ENCODE peak calls at places on chromosome 10, in ten cellular contexts. J, G, A, N, I, M, E, H, S and D are unnamed samples.

GRCh38 chr10:63692205-63692896 is 171.2 kb downstream of the REEP3 start:
- DNase-seq in J (no peak), G (no peak), A (no peak), N (no peak), I (no peak), M (no peak), E (no peak), H (no peak), S (no peak), D (no peak)

GRCh38 chr10:117442944-117443676 is 67.9 kb upstream of the PDZD8 start:
- DNase-seq in J (peak; percentile 95), G (peak; percentile 97), A (peak; percentile 78), N (peak; percentile 81), I (peak; percentile 85), M (peak; percentile 69), E (peak; percentile 71), H (peak; percentile 79), S (peak; percentile 46), D (peak; percentile 96)

GRCh38 chr10:69088801-69089501 is 1.0 kb downstream of the SRGN start:
- DNase-seq in J (no peak), G (no peak), A (no peak), N (no peak), I (no peak), M (no peak), E (peak; percentile 79), H (no peak), S (no peak), D (no peak)

GRCh38 chr10:13450078-13450477 is 78.7 kb downstream of the BEND7 start:
- DNase-seq in J (no peak), G (no peak), A (no peak), N (no peak), I (no peak), M (no peak), E (no peak), H (no peak), S (no peak), D (no peak)

GRCh38 chr10:69572159-69573055 is 815 bp downstream of the NEUROG3 start:
- DNase-seq in J (no peak), G (no peak), A (no peak), N (no peak), I (no peak), M (no peak), E (no peak), H (no peak), S (peak; percentile 82), D (no peak)

GRCh38 chr10:1156616-1156886 is 100.4 kb downstream of the WDR37 start:
- DNase-seq in J (no peak), G (peak; percentile 18), A (peak; percentile 11), N (no peak), I (no peak), M (no peak), E (no peak), H (no peak), S (no peak), D (no peak)

GRCh38 chr10:82278401-82279182 is 403.6 kb downstream of the NRG3 start:
- DNase-seq in J (no peak), G (no peak), A (no peak), N (no peak), I (peak; percentile 9), M (no peak), E (no peak), H (no peak), S (no peak), D (no peak)

GRCh38 chr10:124741922-124742417 is 2.2 kb downstream of the FAM53B start:
- DNase-seq in J (no peak), G (peak; percentile 73), A (no peak), N (no peak), I (peak; percentile 19), M (no peak), E (no peak), H (no peak), S (no peak), D (peak; percentile 88)

GRCh38 chr10:94545277-94546057 is at the start of gene HELLS:
- DNase-seq in J (peak; percentile 86), G (peak; percentile 87), A (peak; percentile 84), N (peak; percentile 88), I (peak; percentile 84), M (peak; percentile 78), E (peak; percentile 88), H (peak; percentile 86), S (peak; percentile 91), D (no peak)

GRCh38 chr10:71972746-71973695 is 8.8 kb downstream of the CHST3 start:
- DNase-seq in J (no peak), G (no peak), A (no peak), N (no peak), I (no peak), M (peak; percentile 19), E (no peak), H (no peak), S (no peak), D (no peak)

GRCh38 chr10:71973777-71974488 is 9.7 kb downstream of the CHST3 start:
- DNase-seq in J (no peak), G (no peak), A (no peak), N (no peak), I (no peak), M (peak; percentile 15), E (no peak), H (no peak), S (no peak), D (no peak)

GRCh38 chr10:71974489-71975011 is 10.4 kb downstream of the CHST3 start:
- DNase-seq in J (no peak), G (peak; percentile 74), A (no peak), N (no peak), I (no peak), M (peak; percentile 60), E (no peak), H (no peak), S (peak; percentile 34), D (no peak)

GRCh38 chr10:71975891-71976725 is 11.9 kb downstream of the CHST3 start:
- DNase-seq in J (no peak), G (peak; percentile 86), A (peak; percentile 60), N (no peak), I (peak; percentile 45), M (peak; percentile 88), E (no peak), H (peak; percentile 67), S (no peak), D (no peak)

GRCh38 chr10:71975087-71975890 is 11.1 kb downstream of the CHST3 start:
- DNase-seq in J (no peak), G (peak; percentile 86), A (peak; percentile 83), N (peak; percentile 66), I (peak; percentile 55), M (peak; percentile 86), E (no peak), H (no peak), S (peak; percentile 52), D (no peak)
- H3K27ac ChIP-seq in J (peak overlapping the region; percentile 84), G (peak overlapping the region; percentile 84), A (peak overlapping the region; percentile 82), N (peak overlapping the region; percentile 34), I (peak overlapping the region; percentile 83), M (peak overlapping the region; percentile 92), E (no peak overlapping the region), H (peak overlapping the region; percentile 56), S (peak overlapping the region; percentile 55), D (peak overlapping the region; percentile 81)

DNA sequence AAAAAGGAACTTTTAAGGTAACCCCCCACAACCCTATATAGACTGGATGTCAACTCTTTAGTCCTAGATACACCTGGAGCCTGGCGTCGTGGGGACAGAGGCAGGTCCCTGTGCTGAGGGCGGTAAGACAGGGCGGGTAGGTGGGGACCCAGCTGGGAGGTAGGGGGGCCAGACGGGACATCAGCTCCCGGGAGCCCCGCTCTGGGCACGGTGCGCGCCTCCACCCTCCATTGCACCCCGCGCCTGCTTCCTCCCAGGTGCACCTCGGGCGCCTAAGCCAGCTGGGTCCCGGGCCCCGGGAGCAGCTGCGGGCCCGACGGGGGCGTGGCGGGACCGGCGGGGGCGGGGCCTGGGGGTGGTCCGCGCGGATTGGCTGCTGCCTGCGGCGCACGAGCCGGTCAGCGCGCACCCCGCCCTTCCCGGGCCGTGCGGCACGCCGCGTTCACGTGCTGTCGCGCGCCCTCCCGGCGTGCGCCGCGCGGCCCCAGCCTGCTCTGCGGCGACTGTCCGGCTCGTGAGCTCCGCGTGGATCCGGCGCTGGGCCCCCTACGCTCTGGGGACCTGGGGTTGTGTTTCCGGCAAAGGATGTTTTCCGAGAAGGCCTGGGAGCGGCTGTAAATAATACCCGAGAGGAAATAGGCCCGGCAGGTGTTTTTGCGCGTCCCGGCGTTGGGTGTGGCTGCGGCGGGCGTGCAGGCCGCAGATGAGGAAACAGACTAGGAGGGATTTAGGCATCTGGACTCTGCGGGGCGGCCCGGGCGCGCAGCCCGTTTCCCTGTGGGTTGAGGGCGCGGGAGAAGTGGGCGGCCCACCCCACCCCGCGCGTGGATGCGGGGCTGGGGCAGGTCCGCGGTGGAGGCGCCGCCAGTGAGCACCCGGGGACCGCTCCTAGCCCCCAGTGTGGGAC is 39.1 kb upstream of the PFKFB3 start:
- DNase-seq in J (peak; percentile 93), G (peak; percentile 95), A (peak; percentile 91), N (peak; percentile 92), I (peak; percentile 94), M (peak; percentile 90), E (peak; percentile 97), H (peak; percentile 95), S (peak; percentile 99), D (no peak)
- TF ChIP-seq POLR2A in J (no peak), G (peak; percentile 52), A (no peak), N (peak; percentile 79), I (peak; percentile 76), M (peak; percentile 42), E (peak; percentile 83), H (peak; percentile 80), S (no peak), D (peak; percentile 74)

DNA sequence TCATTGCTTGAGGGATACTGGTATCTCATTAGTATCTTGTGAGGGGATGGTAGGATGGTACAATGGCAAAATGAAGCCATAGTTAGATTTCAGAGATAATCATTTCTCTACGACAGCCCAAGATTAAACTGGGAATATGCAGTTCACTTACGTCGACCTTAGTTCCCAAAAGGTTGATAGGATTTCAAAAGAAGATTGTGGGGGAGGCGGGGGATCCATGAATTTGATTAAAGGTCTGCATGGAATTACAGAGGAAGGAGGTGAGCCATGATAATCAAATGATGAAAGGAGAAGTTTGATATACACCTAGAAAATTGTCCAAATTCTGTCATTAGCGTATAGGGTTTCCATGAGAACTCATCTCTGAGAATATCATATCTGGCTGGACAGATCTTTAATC is 206.6 kb downstream of the CELF2 start:
- DNase-seq in J (no peak), G (no peak), A (no peak), N (no peak), I (no peak), M (no peak), E (no peak), H (no peak), S (no peak), D (no peak)
- H3K27ac ChIP-seq in J (no peak overlapping the region), G (no peak overlapping the region), A (no peak overlapping the region), N (no peak overlapping the region), I (no peak overlapping the region), M (no peak overlapping the region), E (no peak overlapping the region), H (no peak overlapping the region), S (no peak overlapping the region), D (no peak overlapping the region)

DNA sequence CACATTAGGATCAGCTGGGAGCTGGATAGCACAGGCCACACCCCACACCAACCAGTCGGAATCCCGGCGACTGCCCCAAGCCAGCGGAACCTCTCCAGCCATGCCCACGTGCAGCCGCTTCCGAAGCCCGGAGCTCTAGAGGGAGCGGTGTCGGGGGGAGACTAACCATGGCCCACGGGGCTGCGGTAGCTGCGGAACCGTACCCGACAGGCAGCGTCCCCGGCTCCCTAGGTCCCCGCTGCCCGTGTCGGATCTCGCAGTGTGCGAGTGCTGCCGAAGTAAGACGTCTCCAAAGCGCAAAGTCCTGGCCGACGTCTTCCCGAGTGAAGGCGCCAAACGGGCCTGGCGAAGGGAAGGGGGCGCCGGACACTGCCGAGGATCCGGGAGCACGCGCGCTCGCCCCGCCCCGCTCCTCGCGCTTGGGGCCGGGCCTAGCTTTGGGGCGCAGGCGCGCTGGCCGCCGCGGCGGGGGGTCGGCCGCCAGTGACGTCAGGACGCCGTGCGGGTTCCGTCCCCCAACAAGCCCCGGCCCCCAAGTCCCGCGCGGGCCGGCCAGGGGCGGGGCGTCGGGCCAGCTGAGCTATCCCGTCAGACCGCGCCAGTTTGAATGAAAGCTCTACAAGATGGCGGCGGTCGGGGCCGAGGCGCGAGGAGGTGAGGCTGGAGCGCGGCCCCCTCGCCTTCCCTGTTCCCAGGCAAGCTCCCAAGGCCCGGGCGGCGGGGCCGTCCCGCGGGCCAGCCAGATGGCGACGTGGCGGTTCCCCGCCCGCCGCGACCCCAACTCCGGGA is at the start of gene SUV39H2:
- DNase-seq in J (peak; percentile 96), G (peak; percentile 98), A (peak; percentile 97), N (peak; percentile 96), I (peak; percentile 97), M (peak; percentile 95), E (peak; percentile 98), H (peak; percentile 98), S (peak; percentile 100), D (peak; percentile 93)
- TF ChIP-seq POLR2A in J (peak; percentile 5), G (peak; percentile 40), A (no peak), N (peak; percentile 86), I (peak; percentile 78), M (peak; percentile 55), E (peak; percentile 93), H (peak; percentile 57), S (no peak), D (no peak)